ENCODE peak calls at places on chromosomes 11 and 22, in seven cellular contexts. One of them, this sample, is unnamed.

GRCh38 chr22:18060646-18061620 is 16.9 kb upstream of the PEX26 start:
- DNase-seq in K562: no peak
- DNase-seq in HepG2: peak; percentile 88
- DNase-seq in GM12878: no peak
- DNase-seq in HCT116: no peak
- DNase-seq in SK-N-SH: no peak
- DNase-seq in H1: no peak
- DNase-seq in this sample: no peak

GRCh38 chr11:3022982-3023381 is 30.9 kb upstream of the NAP1L4 start:
- DNase-seq in HCT116: no peak
- DNase-seq in HepG2: no peak
- DNase-seq in H1: no peak
- DNase-seq in GM12878: no peak
- DNase-seq in SK-N-SH: no peak
- DNase-seq in K562: no peak
- DNase-seq in this sample: no peak

GRCh38 chr11:104858882-104859735 is 39.2 kb downstream of the CASP12 start:
- DNase-seq in H1: no peak
- DNase-seq in GM12878: no peak
- DNase-seq in SK-N-SH: no peak
- DNase-seq in K562: no peak
- DNase-seq in HepG2: no peak
- DNase-seq in HCT116: no peak
- DNase-seq in this sample: peak; percentile 34

GRCh38 chr11:69373251-69373635 is 79.3 kb downstream of the MYEOV start:
- DNase-seq in H1: no peak
- DNase-seq in HepG2: no peak
- DNase-seq in HCT116: no peak
- DNase-seq in K562: no peak
- DNase-seq in GM12878: no peak
- DNase-seq in SK-N-SH: no peak
- DNase-seq in this sample: no peak

GRCh38 chr11:57978686-57979531 is 44.8 kb upstream of the OR9Q1 start:
- DNase-seq in HCT116: no peak
- DNase-seq in SK-N-SH: no peak
- DNase-seq in HepG2: peak; percentile 77
- DNase-seq in H1: no peak
- DNase-seq in K562: no peak
- DNase-seq in GM12878: no peak
- DNase-seq in this sample: no peak

GRCh38 chr22:23282089-23282501 is 101.8 kb downstream of the BCR start:
- DNase-seq in HepG2: no peak
- DNase-seq in H1: no peak
- DNase-seq in K562: no peak
- DNase-seq in HCT116: peak; percentile 51
- DNase-seq in SK-N-SH: no peak
- DNase-seq in GM12878: no peak
- DNase-seq in this sample: no peak

GRCh38 chr22:19811811-19812771 is 42.6 kb downstream of the GNB1L start:
- DNase-seq in HCT116: no peak
- DNase-seq in K562: no peak
- DNase-seq in SK-N-SH: peak; percentile 84
- DNase-seq in HepG2: no peak
- DNase-seq in GM12878: no peak
- DNase-seq in H1: no peak
- DNase-seq in this sample: no peak

GRCh38 chr11:47511927-47512326 is 41.0 kb downstream of the CELF1 start:
- DNase-seq in K562: no peak
- DNase-seq in SK-N-SH: no peak
- DNase-seq in HCT116: no peak
- DNase-seq in HepG2: no peak
- DNase-seq in GM12878: no peak
- DNase-seq in H1: no peak
- DNase-seq in this sample: no peak

GRCh38 chr11:1938343-1939005 is 8.7 kb upstream of the MRPL23 start:
- DNase-seq in SK-N-SH: peak; percentile 42
- DNase-seq in HepG2: no peak
- DNase-seq in H1: no peak
- DNase-seq in GM12878: no peak
- DNase-seq in K562: no peak
- DNase-seq in HCT116: no peak
- DNase-seq in this sample: no peak

GRCh38 chr11:86138958-86139357 is 70.1 kb upstream of the PICALM start:
- DNase-seq in H1: no peak
- DNase-seq in K562: no peak
- DNase-seq in GM12878: peak; percentile 84
- DNase-seq in HepG2: no peak
- DNase-seq in SK-N-SH: no peak
- DNase-seq in HCT116: no peak
- DNase-seq in this sample: no peak

GRCh38 chr22:25970348-25970995 is 198.8 kb upstream of the SEZ6L start:
- DNase-seq in SK-N-SH: no peak
- DNase-seq in K562: no peak
- DNase-seq in HCT116: no peak
- DNase-seq in HepG2: no peak
- DNase-seq in H1: peak; percentile 34
- DNase-seq in GM12878: no peak
- DNase-seq in this sample: no peak

GRCh38 chr11:41954034-41954433 is 494.6 kb upstream of the LRRC4C start:
- DNase-seq in HCT116: no peak
- DNase-seq in HepG2: no peak
- DNase-seq in SK-N-SH: no peak
- DNase-seq in GM12878: no peak
- DNase-seq in K562: no peak
- DNase-seq in H1: no peak
- DNase-seq in this sample: no peak

GRCh38 chr11:66559141-66559861 is 9.1 kb downstream of the CTSF start:
- DNase-seq in K562: peak; percentile 70
- DNase-seq in HCT116: no peak
- DNase-seq in SK-N-SH: peak; percentile 65
- DNase-seq in HepG2: no peak
- DNase-seq in H1: no peak
- DNase-seq in GM12878: no peak
- DNase-seq in this sample: no peak

GRCh38 chr11:26228778-26229177 is 103.2 kb upstream of the ANO3 start:
- DNase-seq in HCT116: no peak
- DNase-seq in SK-N-SH: no peak
- DNase-seq in HepG2: no peak
- DNase-seq in K562: no peak
- DNase-seq in H1: no peak
- DNase-seq in GM12878: no peak
- DNase-seq in this sample: no peak

GRCh38 chr11:16012125-16012751 is 344.1 kb downstream of the SOX6 start:
- DNase-seq in H1: no peak
- DNase-seq in K562: peak; percentile 70
- DNase-seq in HCT116: no peak
- DNase-seq in SK-N-SH: no peak
- DNase-seq in GM12878: no peak
- DNase-seq in HepG2: no peak
- DNase-seq in this sample: no peak

GRCh38 chr22:29030618-29031235 is 30.9 kb downstream of the C22orf31 start:
- DNase-seq in K562: peak; percentile 65
- DNase-seq in SK-N-SH: peak; percentile 94
- DNase-seq in H1: no peak
- DNase-seq in GM12878: no peak
- DNase-seq in HCT116: peak; percentile 89
- DNase-seq in HepG2: peak; percentile 93
- DNase-seq in this sample: no peak

GRCh38 chr11:83092488-83093384 is 21.0 kb upstream of the RAB30 start:
- DNase-seq in H1: no peak
- DNase-seq in HepG2: peak; percentile 98
- DNase-seq in HCT116: peak; percentile 51
- DNase-seq in SK-N-SH: peak; percentile 61
- DNase-seq in GM12878: no peak
- DNase-seq in K562: peak; percentile 19
- DNase-seq in this sample: peak; percentile 46

GRCh38 chr22:36284171-36284571 is 31.2 kb downstream of the APOL1 start:
- DNase-seq in K562: no peak
- DNase-seq in SK-N-SH: peak; percentile 16
- DNase-seq in H1: no peak
- DNase-seq in GM12878: no peak
- DNase-seq in HepG2: no peak
- DNase-seq in HCT116: no peak
- DNase-seq in this sample: no peak

GRCh38 chr11:111663820-111664219 is 61.6 kb downstream of the SIK2 start:
- DNase-seq in HCT116: no peak
- DNase-seq in K562: peak; percentile 16
- DNase-seq in GM12878: no peak
- DNase-seq in H1: no peak
- DNase-seq in HepG2: no peak
- DNase-seq in SK-N-SH: no peak
- DNase-seq in this sample: peak; percentile 15

GRCh38 chr22:36333632-36334031 is 54.1 kb downstream of the MYH9 start:
- DNase-seq in K562: no peak
- DNase-seq in H1: no peak
- DNase-seq in SK-N-SH: no peak
- DNase-seq in HCT116: no peak
- DNase-seq in GM12878: no peak
- DNase-seq in HepG2: no peak
- DNase-seq in this sample: peak; percentile 85

GRCh38 chr22:40347300-40347699 is 1.0 kb downstream of the ADSL start:
- DNase-seq in HepG2: no peak
- DNase-seq in HCT116: no peak
- DNase-seq in GM12878: no peak
- DNase-seq in K562: no peak
- DNase-seq in H1: no peak
- DNase-seq in SK-N-SH: no peak
- DNase-seq in this sample: no peak

GRCh38 chr11:92671081-92671480 is 298.4 kb upstream of the MTNR1B start:
- DNase-seq in HCT116: no peak
- DNase-seq in H1: no peak
- DNase-seq in K562: no peak
- DNase-seq in GM12878: no peak
- DNase-seq in HepG2: no peak
- DNase-seq in SK-N-SH: no peak
- DNase-seq in this sample: no peak

GRCh38 chr11:60634151-60634550 is 65.3 kb upstream of the MS4A8 start:
- DNase-seq in SK-N-SH: no peak
- DNase-seq in H1: no peak
- DNase-seq in HepG2: no peak
- DNase-seq in HCT116: peak; percentile 1
- DNase-seq in K562: peak; percentile 25
- DNase-seq in GM12878: peak; percentile 19
- DNase-seq in this sample: no peak

GRCh38 chr11:118092907-118093571 is 6.3 kb upstream of the SMIM35 start:
- DNase-seq in SK-N-SH: no peak
- DNase-seq in HCT116: no peak
- DNase-seq in K562: peak; percentile 59
- DNase-seq in GM12878: no peak
- DNase-seq in H1: no peak
- DNase-seq in HepG2: peak; percentile 65
- DNase-seq in this sample: no peak

DNA sequence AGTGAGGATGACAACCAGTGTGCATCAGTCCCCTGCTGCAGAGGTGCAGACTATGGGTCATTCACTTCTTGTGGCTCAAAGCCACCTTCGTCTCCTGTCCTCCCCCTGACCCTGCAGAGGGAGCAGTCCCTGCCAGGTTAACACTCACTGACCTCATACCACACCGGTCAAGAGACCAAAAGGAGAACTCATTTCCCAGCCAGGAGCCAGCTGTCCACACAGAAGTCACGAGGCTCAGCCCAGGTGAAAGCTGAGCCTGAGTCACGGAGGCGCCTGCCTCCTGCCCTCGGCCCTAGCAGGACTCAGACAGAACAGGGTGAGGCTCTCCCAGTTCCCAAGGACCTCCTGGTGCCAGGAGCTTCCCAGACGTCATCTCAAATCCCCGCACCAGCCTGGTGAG is 103.7 kb downstream of the MN1 start:
- DNase-seq in SK-N-SH: no peak
- DNase-seq in K562: no peak
- DNase-seq in GM12878: no peak
- DNase-seq in HCT116: no peak
- DNase-seq in H1: no peak
- DNase-seq in HepG2: no peak
- DNase-seq in this sample: no peak
- TF ChIP-seq JUND in SK-N-SH: no peak
- TF ChIP-seq JUND in K562: no peak
- TF ChIP-seq JUND in GM12878: no peak
- TF ChIP-seq JUND in HCT116: no peak
- TF ChIP-seq JUND in H1: no peak
- TF ChIP-seq JUND in HepG2: no peak
- TF ChIP-seq JUND in this sample: no peak

DNA sequence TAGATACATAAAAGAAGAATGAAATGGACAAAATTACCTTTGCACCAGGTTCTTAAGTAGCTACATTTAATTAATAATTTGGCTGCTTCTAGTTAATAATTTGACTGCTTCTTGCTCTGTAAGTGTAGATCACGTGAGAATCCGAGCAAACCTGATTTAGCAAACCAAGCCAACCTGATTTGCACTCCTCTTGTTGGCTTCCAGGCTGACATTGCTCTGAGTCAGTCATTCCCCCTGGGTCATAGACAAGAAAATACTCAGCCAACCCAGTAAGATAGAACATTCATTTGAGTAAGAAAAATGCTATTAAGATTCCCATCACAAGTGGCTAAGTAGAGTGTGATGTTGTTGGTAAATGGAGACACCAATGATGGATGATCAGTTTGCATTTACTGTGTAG is 304.1 kb downstream of the C11orf87 start:
- DNase-seq in K562: no peak
- DNase-seq in HepG2: no peak
- DNase-seq in SK-N-SH: no peak
- DNase-seq in H1: no peak
- DNase-seq in GM12878: no peak
- DNase-seq in HCT116: no peak
- DNase-seq in this sample: no peak
- TF ChIP-seq JUND in K562: no peak
- TF ChIP-seq JUND in HepG2: no peak
- TF ChIP-seq JUND in SK-N-SH: no peak
- TF ChIP-seq JUND in H1: no peak
- TF ChIP-seq JUND in GM12878: no peak
- TF ChIP-seq JUND in HCT116: no peak
- TF ChIP-seq JUND in this sample: no peak

GRCh38 chr11:106076421-106076922 is 675 bp downstream of the KBTBD3 start:
- DNase-seq in H1: no peak
- DNase-seq in GM12878: no peak
- DNase-seq in SK-N-SH: no peak
- DNase-seq in HCT116: no peak
- DNase-seq in HepG2: no peak
- DNase-seq in K562: peak; percentile 27
- DNase-seq in this sample: no peak
- TF ChIP-seq JUND in H1: no peak
- TF ChIP-seq JUND in GM12878: no peak
- TF ChIP-seq JUND in SK-N-SH: no peak
- TF ChIP-seq JUND in HCT116: no peak
- TF ChIP-seq JUND in HepG2: no peak
- TF ChIP-seq JUND in K562: no peak
- TF ChIP-seq JUND in this sample: no peak

GRCh38 chr22:46085831-46086576 is 64.3 kb upstream of the PPARA start:
- DNase-seq in H1: no peak
- DNase-seq in SK-N-SH: no peak
- DNase-seq in HCT116: peak; percentile 69
- DNase-seq in K562: peak; percentile 86
- DNase-seq in HepG2: no peak
- DNase-seq in GM12878: no peak
- DNase-seq in this sample: no peak
- TF ChIP-seq JUND in H1: no peak
- TF ChIP-seq JUND in SK-N-SH: no peak
- TF ChIP-seq JUND in HCT116: no peak
- TF ChIP-seq JUND in K562: no peak
- TF ChIP-seq JUND in HepG2: no peak
- TF ChIP-seq JUND in GM12878: no peak
- TF ChIP-seq JUND in this sample: no peak

GRCh38 chr11:11584446-11584810 is 37.4 kb downstream of the GALNT18 start:
- DNase-seq in H1: no peak
- DNase-seq in HCT116: peak; percentile 41
- DNase-seq in GM12878: no peak
- DNase-seq in HepG2: no peak
- DNase-seq in K562: no peak
- DNase-seq in SK-N-SH: no peak
- DNase-seq in this sample: no peak
- TF ChIP-seq JUND in H1: no peak
- TF ChIP-seq JUND in HCT116: peak; percentile 53
- TF ChIP-seq JUND in GM12878: no peak
- TF ChIP-seq JUND in HepG2: no peak
- TF ChIP-seq JUND in K562: no peak
- TF ChIP-seq JUND in SK-N-SH: no peak
- TF ChIP-seq JUND in this sample: no peak